ENCODE peak calls at places on chromosomes 13 and 19, in seven cellular contexts. D, K, N, T, U, I and F are unnamed samples.

GRCh38 chr19:13044160-13044853 is 49.0 kb downstream of the NFIX start:
- DNase-seq in D (no peak), K (no peak), N (no peak), T (no peak), U (no peak), I (no peak), F (no peak)

GRCh38 chr19:13398780-13399726 is 107.2 kb downstream of the CACNA1A start:
- DNase-seq in D (peak), K (no peak), N (no peak), T (no peak), U (peak), I (no peak), F (no peak)

GRCh38 chr13:55653497-55653896 is 1487.2 kb upstream of the PRR20A start:
- DNase-seq in D (no peak), K (no peak), N (no peak), T (no peak), U (no peak), I (no peak), F (no peak)

GRCh38 chr19:3369337-3370213 is 3.2 kb downstream of the NFIC start:
- DNase-seq in D (no peak), K (no peak), N (no peak), T (no peak), U (peak), I (no peak), F (no peak)

GRCh38 chr19:45976180-45976579 is 2.5 kb upstream of the NOVA2 start:
- DNase-seq in D (no peak), K (no peak), N (no peak), T (no peak), U (peak), I (no peak), F (no peak)

GRCh38 chr19:13165091-13165997 is 15.1 kb downstream of the IER2 start:
- DNase-seq in D (no peak), K (no peak), N (no peak), T (no peak), U (peak), I (no peak), F (no peak)

GRCh38 chr13:107721436-107721835 is 493.9 kb downstream of the LIG4 start:
- DNase-seq in D (no peak), K (no peak), N (peak), T (no peak), U (no peak), I (no peak), F (no peak)

GRCh38 chr19:10404888-10405808 is 1.8 kb upstream of the CDC37 start:
- DNase-seq in D (no peak), K (no peak), N (peak), T (no peak), U (no peak), I (no peak), F (no peak)

GRCh38 chr19:1138121-1138520 is 34.3 kb downstream of the GPX4 start:
- DNase-seq in D (no peak), K (no peak), N (no peak), T (no peak), U (no peak), I (no peak), F (no peak)

GRCh38 chr13:27442797-27443196 is 7.6 kb downstream of the MTIF3 start:
- DNase-seq in D (no peak), K (no peak), N (no peak), T (no peak), U (no peak), I (no peak), F (no peak)

GRCh38 chr13:38103851-38104250 is 234.3 kb upstream of the TRPC4 start:
- DNase-seq in D (no peak), K (no peak), N (no peak), T (no peak), U (no peak), I (no peak), F (no peak)

GRCh38 chr13:30276178-30276577 is 31.2 kb downstream of the KATNAL1 start:
- DNase-seq in D (no peak), K (no peak), N (no peak), T (peak), U (no peak), I (no peak), F (no peak)

GRCh38 chr13:23915308-23915707 is 18.0 kb upstream of the C1QTNF9B start:
- DNase-seq in D (peak), K (peak), N (no peak), T (no peak), U (no peak), I (no peak), F (no peak)

GRCh38 chr13:24630121-24630520 is 50.1 kb upstream of the ATP12A start:
- DNase-seq in D (no peak), K (no peak), N (no peak), T (no peak), U (no peak), I (no peak), F (no peak)

GRCh38 chr19:4633140-4633967 is 6.0 kb upstream of the TNFAIP8L1 start:
- DNase-seq in D (peak), K (peak), N (peak), T (peak), U (peak), I (peak), F (no peak)

GRCh38 chr13:112105244-112105681 is 38.3 kb downstream of the SOX1 start:
- DNase-seq in D (no peak), K (no peak), N (no peak), T (no peak), U (no peak), I (no peak), F (no peak)

GRCh38 chr13:105552078-105552477 is 983.4 kb downstream of the EFNB2 start:
- DNase-seq in D (no peak), K (no peak), N (no peak), T (no peak), U (no peak), I (no peak), F (no peak)

GRCh38 chr19:53037101-53038097 is 7.1 kb upstream of the ERVV-2 start:
- DNase-seq in D (no peak), K (no peak), N (peak), T (no peak), U (peak), I (peak), F (no peak)

GRCh38 chr13:48715977-48716376 is 62.2 kb downstream of the CYSLTR2 start:
- DNase-seq in D (no peak), K (no peak), N (no peak), T (no peak), U (no peak), I (no peak), F (no peak)

GRCh38 chr13:28140433-28141125 is 2.2 kb downstream of the PAN3 start:
- DNase-seq in D (no peak), K (no peak), N (no peak), T (no peak), U (no peak), I (no peak), F (no peak)

GRCh38 chr13:73661066-73661465 is 473.1 kb downstream of the KLF12 start:
- DNase-seq in D (no peak), K (no peak), N (no peak), T (no peak), U (no peak), I (no peak), F (no peak)

GRCh38 chr19:1465191-1466016 is 13.6 kb downstream of the C19orf25 start:
- DNase-seq in D (no peak), K (no peak), N (no peak), T (no peak), U (no peak), I (peak), F (no peak)

GRCh38 chr13:34344761-34345600 is 527.0 kb downstream of the RFC3 start:
- DNase-seq in D (no peak), K (no peak), N (peak), T (no peak), U (no peak), I (no peak), F (no peak)

GRCh38 chr19:49125025-49125731 is 5.8 kb downstream of the PPFIA3 start:
- DNase-seq in D (no peak), K (peak), N (no peak), T (no peak), U (no peak), I (peak), F (peak)

GRCh38 chr19:46863818-46864629 is 3.2 kb downstream of the ARHGAP35 start:
- DNase-seq in D (no peak), K (peak), N (peak), T (no peak), U (no peak), I (peak), F (peak)

GRCh38 chr19:10289167-10289835 is 451 bp upstream of the ICAM5 start:
- DNase-seq in D (peak), K (peak), N (peak), T (no peak), U (peak), I (peak), F (peak)

GRCh38 chr19:10852941-10853340 is 4.7 kb downstream of the C19orf38 start:
- DNase-seq in D (no peak), K (no peak), N (no peak), T (no peak), U (no peak), I (no peak), F (no peak)

GRCh38 chr13:31204592-31204991 is 4.8 kb downstream of the B3GLCT start:
- DNase-seq in D (peak), K (peak), N (peak), T (no peak), U (peak), I (peak), F (no peak)

GRCh38 chr19:45581576-45581975 is 3.0 kb downstream of the OPA3 start:
- DNase-seq in D (no peak), K (no peak), N (no peak), T (no peak), U (no peak), I (no peak), F (no peak)

GRCh38 chr19:9061879-9062278 is 25.0 kb upstream of the OR1M1 start:
- DNase-seq in D (no peak), K (no peak), N (no peak), T (no peak), U (no peak), I (no peak), F (no peak)

GRCh38 chr13:34913040-34913439 is 29.0 kb upstream of the NBEA start:
- DNase-seq in D (no peak), K (no peak), N (no peak), T (no peak), U (no peak), I (peak), F (peak)

GRCh38 chr19:29653398-29653797 is 11.9 kb upstream of the PLEKHF1 start:
- DNase-seq in D (no peak), K (no peak), N (no peak), T (no peak), U (no peak), I (no peak), F (no peak)

GRCh38 chr13:21813844-21814243 is 143.0 kb downstream of the FGF9 start:
- DNase-seq in D (no peak), K (no peak), N (no peak), T (no peak), U (no peak), I (no peak), F (no peak)

GRCh38 chr13:83121904-83122303 is 760.4 kb downstream of the SLITRK1 start:
- DNase-seq in D (no peak), K (no peak), N (no peak), T (no peak), U (no peak), I (no peak), F (no peak)

GRCh38 chr13:20607015-20607414 is 40.1 kb downstream of the IFT88 start:
- DNase-seq in D (no peak), K (no peak), N (no peak), T (no peak), U (no peak), I (no peak), F (no peak)

GRCh38 chr19:30237146-30237545 is 135.0 kb upstream of the ZNF536 start:
- DNase-seq in D (no peak), K (no peak), N (no peak), T (no peak), U (no peak), I (no peak), F (no peak)

GRCh38 chr19:45278087-45278486 is 27.0 kb downstream of the MARK4 start:
- DNase-seq in D (no peak), K (no peak), N (no peak), T (no peak), U (no peak), I (no peak), F (no peak)

GRCh38 chr19:3586124-3586626 is 897 bp downstream of the GIPC3 start:
- DNase-seq in D (no peak), K (no peak), N (peak), T (no peak), U (peak), I (peak), F (no peak)

GRCh38 chr19:18118420-18119242 is 21.1 kb downstream of the MAST3 start:
- DNase-seq in D (no peak), K (no peak), N (no peak), T (no peak), U (no peak), I (no peak), F (no peak)
- TF ChIP-seq JUND in D (no peak), K (no peak), N (no peak), T (no peak), U (no peak), I (no peak), F (no peak)

DNA sequence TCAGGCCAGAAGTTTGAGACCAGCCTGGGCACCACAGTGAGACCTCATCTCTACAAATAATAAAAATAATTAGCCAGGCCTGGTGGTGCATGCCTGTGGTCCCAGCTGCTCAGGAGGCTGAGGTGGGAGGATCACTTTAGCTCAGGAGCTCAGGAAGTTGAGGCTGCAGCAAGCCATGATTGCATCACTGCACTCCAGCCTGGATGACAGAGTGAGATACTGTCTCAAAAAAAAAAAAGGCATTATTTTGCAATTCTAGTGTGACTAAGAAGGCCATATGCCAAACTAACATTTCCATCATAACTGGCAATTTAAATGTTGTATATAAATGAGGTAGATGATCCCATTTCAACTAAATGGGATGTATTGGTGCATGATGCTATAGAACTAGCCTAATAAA is 632.8 kb upstream of the KLF12 start:
- DNase-seq in D (no peak), K (no peak), N (no peak), T (no peak), U (no peak), I (no peak), F (no peak)
- TF ChIP-seq JUND in D (no peak), K (no peak), N (no peak), T (no peak), U (no peak), I (no peak), F (no peak)

DNA sequence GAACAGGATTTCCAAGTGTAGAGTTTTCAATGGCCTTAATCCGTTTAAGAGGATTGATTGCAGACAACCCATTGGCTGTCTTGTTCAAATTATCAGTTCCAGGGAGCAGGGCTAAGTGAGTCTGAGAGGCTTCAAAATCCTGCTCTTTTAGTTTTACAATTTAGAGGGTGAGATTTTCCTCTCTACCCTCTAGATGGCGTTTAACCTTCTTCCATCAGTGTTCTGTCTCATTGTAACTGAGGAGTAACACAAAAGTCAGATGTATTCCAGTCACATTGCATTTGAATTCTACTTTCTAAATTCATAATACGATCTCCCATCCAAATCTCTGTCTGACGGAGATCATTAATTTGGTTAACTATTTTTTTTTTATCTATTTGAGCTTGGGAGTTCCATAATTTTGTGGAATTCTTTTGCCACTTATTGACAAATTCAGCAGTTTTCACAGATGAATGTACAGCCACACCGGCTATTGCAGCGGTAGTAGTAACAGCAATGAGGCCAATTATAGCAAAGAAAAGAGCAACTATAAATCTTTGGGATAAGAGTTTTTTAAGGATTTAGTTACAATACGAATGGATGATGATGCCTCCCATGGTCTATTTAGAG is 7.8 kb upstream of the C19orf84 start:
- DNase-seq in D (no peak), K (peak), N (peak), T (no peak), U (peak), I (no peak), F (peak)
- TF ChIP-seq JUND in D (no peak), K (no peak), N (no peak), T (no peak), U (no peak), I (no peak), F (no peak)

GRCh38 chr13:93260591-93260990 is 34.0 kb downstream of the GPC6 start:
- DNase-seq in D (no peak), K (no peak), N (no peak), T (no peak), U (no peak), I (no peak), F (no peak)
- TF ChIP-seq JUND in D (no peak), K (no peak), N (no peak), T (no peak), U (no peak), I (no peak), F (no peak)

GRCh38 chr13:43473437-43473836 is 313.3 kb downstream of the ENOX1 start:
- DNase-seq in D (no peak), K (no peak), N (peak), T (no peak), U (peak), I (no peak), F (no peak)

GRCh38 chr13:43470610-43471009 is 316.2 kb downstream of the ENOX1 start:
- DNase-seq in D (no peak), K (no peak), N (no peak), T (no peak), U (no peak), I (no peak), F (no peak)

GRCh38 chr13:43472344-43472743 is 314.4 kb downstream of the ENOX1 start:
- DNase-seq in D (no peak), K (no peak), N (no peak), T (no peak), U (no peak), I (no peak), F (no peak)

GRCh38 chr13:43475135-43475534 is 311.6 kb downstream of the ENOX1 start:
- DNase-seq in D (no peak), K (no peak), N (no peak), T (no peak), U (no peak), I (no peak), F (no peak)

GRCh38 chr13:43472980-43473379 is 313.8 kb downstream of the ENOX1 start:
- DNase-seq in D (no peak), K (no peak), N (no peak), T (no peak), U (no peak), I (no peak), F (no peak)
- TF ChIP-seq JUND in D (no peak), K (no peak), N (no peak), T (no peak), U (no peak), I (no peak), F (no peak)

GRCh38 chr13:99919132-99919531 is 52.4 kb downstream of the ZIC5 start:
- DNase-seq in D (no peak), K (no peak), N (no peak), T (no peak), U (no peak), I (no peak), F (no peak)

GRCh38 chr13:99911965-99912566 is 59.5 kb downstream of the ZIC5 start:
- DNase-seq in D (no peak), K (no peak), N (no peak), T (no peak), U (no peak), I (no peak), F (no peak)

GRCh38 chr13:99911069-99911964 is 60.2 kb downstream of the ZIC5 start:
- DNase-seq in D (no peak), K (no peak), N (no peak), T (no peak), U (no peak), I (no peak), F (no peak)

GRCh38 chr13:99916366-99917103 is 55.0 kb downstream of the ZIC5 start:
- DNase-seq in D (peak), K (peak), N (peak), T (peak), U (peak), I (no peak), F (peak)
- TF ChIP-seq JUND in D (no peak), K (no peak), N (no peak), T (no peak), U (no peak), I (peak), F (no peak)

DNA sequence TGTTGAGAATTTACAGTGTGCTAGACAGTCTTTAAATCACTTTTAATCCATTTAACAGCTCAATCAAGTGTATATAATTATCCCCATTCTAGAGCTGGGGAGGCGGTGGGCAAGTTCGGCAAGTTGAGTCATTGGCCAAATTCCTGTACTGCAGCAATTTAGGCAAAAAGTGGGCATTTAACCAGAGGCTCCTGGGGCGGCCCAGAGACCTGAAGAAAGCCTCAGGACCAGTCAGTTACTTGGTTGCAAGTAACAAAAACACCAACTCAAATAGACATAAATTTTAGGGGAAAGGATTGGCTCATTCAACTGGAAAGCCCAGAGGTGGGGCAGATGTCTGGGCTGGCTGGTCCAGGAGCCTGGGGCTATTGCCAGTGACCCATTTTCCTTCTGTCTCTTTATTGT is 97.1 kb downstream of the SIPA1L3 start:
- DNase-seq in D (no peak), K (no peak), N (no peak), T (no peak), U (no peak), I (no peak), F (no peak)
- TF ChIP-seq JUND in D (no peak), K (no peak), N (no peak), T (no peak), U (no peak), I (no peak), F (no peak)

GRCh38 chr13:32428581-32429072 is 697 bp upstream of the N4BP2L1 start:
- DNase-seq in D (no peak), K (no peak), N (no peak), T (no peak), U (no peak), I (no peak), F (no peak)
- TF ChIP-seq JUND in D (no peak), K (no peak), N (no peak), T (no peak), U (no peak), I (no peak), F (no peak)

GRCh38 chr19:41545547-41545946 is 30.4 kb upstream of the CEACAM21 start:
- DNase-seq in D (no peak), K (no peak), N (no peak), T (no peak), U (no peak), I (no peak), F (no peak)
- TF ChIP-seq JUND in D (no peak), K (no peak), N (no peak), T (no peak), U (no peak), I (no peak), F (no peak)

DNA sequence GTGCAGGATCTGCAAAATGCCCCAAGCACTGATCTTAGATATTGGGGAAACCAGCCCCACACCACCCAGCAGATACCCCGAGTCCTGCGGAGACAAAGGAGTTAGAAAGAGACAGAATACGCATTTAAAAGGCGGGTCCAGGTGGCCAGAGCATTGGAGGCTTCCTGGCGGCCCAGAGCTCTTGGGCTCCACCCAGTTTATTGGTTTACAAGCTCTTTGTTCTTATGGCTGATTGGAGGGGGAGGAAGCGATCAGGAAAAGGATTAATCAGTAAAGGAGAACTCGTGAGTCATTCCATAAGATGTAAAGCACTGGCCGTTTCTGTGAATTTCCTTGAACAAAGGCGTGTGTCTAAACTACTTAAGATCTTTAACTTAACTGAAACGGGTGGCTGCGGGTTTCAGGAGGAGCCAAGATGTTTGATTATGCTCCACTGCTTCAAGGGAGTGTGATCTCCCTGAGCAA is 926 bp downstream of the ZNF587 start:
- DNase-seq in D (no peak), K (peak), N (peak), T (no peak), U (peak), I (peak), F (peak)
- TF ChIP-seq JUND in D (no peak), K (no peak), N (no peak), T (no peak), U (no peak), I (no peak), F (no peak)